ENCODE peak calls at places on chromosomes 5 and 9, in seven cellular contexts. One of them, this sample, is unnamed. For H3K4me1, the result is how much of the 10 kb centered on the place peaks cover.

GRCh38 chr5:38783011-38783551 is 62.7 kb upstream of the OSMR start:
- DNase-seq in NT2/D1: no peak
- DNase-seq in GM12878: no peak
- DNase-seq in H1: no peak
- DNase-seq in K562: no peak
- DNase-seq in SK-N-SH: no peak
- DNase-seq in HepG2: peak
- DNase-seq in this sample: no peak

GRCh38 chr5:177336112-177336511 is 15.4 kb downstream of the LMAN2 start:
- DNase-seq in NT2/D1: no peak
- DNase-seq in HepG2: peak
- DNase-seq in GM12878: no peak
- DNase-seq in H1: no peak
- DNase-seq in SK-N-SH: peak
- DNase-seq in K562: no peak
- DNase-seq in this sample: peak

GRCh38 chr9:95005276-95006141 is 279.0 kb downstream of the AOPEP start:
- DNase-seq in K562: no peak
- DNase-seq in SK-N-SH: no peak
- DNase-seq in H1: no peak
- DNase-seq in GM12878: no peak
- DNase-seq in NT2/D1: no peak
- DNase-seq in HepG2: no peak
- DNase-seq in this sample: no peak

GRCh38 chr5:850511-851006 is at the start of gene ZDHHC11:
- DNase-seq in SK-N-SH: peak
- DNase-seq in NT2/D1: no peak
- DNase-seq in HepG2: peak
- DNase-seq in GM12878: no peak
- DNase-seq in H1: peak
- DNase-seq in K562: peak
- DNase-seq in this sample: no peak

GRCh38 chr5:102666164-102666951 is 88.7 kb upstream of the PAM start:
- DNase-seq in HepG2: no peak
- DNase-seq in GM12878: no peak
- DNase-seq in NT2/D1: no peak
- DNase-seq in H1: no peak
- DNase-seq in K562: no peak
- DNase-seq in SK-N-SH: peak
- DNase-seq in this sample: no peak

GRCh38 chr5:3613726-3614125 is 18.1 kb downstream of the IRX1 start:
- DNase-seq in NT2/D1: no peak
- DNase-seq in HepG2: no peak
- DNase-seq in GM12878: no peak
- DNase-seq in H1: no peak
- DNase-seq in K562: no peak
- DNase-seq in SK-N-SH: no peak
- DNase-seq in this sample: no peak

GRCh38 chr5:103098993-103099392 is 20.9 kb downstream of the GIN1 start:
- DNase-seq in H1: no peak
- DNase-seq in HepG2: peak
- DNase-seq in SK-N-SH: no peak
- DNase-seq in NT2/D1: no peak
- DNase-seq in K562: peak
- DNase-seq in GM12878: no peak
- DNase-seq in this sample: no peak

GRCh38 chr5:75678155-75678554 is 39.1 kb downstream of the POC5 start:
- DNase-seq in SK-N-SH: no peak
- DNase-seq in HepG2: no peak
- DNase-seq in NT2/D1: no peak
- DNase-seq in K562: no peak
- DNase-seq in GM12878: no peak
- DNase-seq in H1: no peak
- DNase-seq in this sample: no peak

GRCh38 chr5:117161718-117162386 is 587.2 kb upstream of the SEMA6A start:
- DNase-seq in K562: no peak
- DNase-seq in GM12878: no peak
- DNase-seq in H1: no peak
- DNase-seq in HepG2: no peak
- DNase-seq in SK-N-SH: no peak
- DNase-seq in NT2/D1: no peak
- DNase-seq in this sample: no peak

GRCh38 chr5:81513468-81513867 is 119.5 kb upstream of the ACOT12 start:
- DNase-seq in K562: no peak
- DNase-seq in SK-N-SH: no peak
- DNase-seq in H1: no peak
- DNase-seq in GM12878: no peak
- DNase-seq in NT2/D1: no peak
- DNase-seq in HepG2: no peak
- DNase-seq in this sample: no peak

GRCh38 chr5:67636091-67636490 is 439.5 kb upstream of the CD180 start:
- DNase-seq in SK-N-SH: no peak
- DNase-seq in HepG2: no peak
- DNase-seq in H1: no peak
- DNase-seq in GM12878: no peak
- DNase-seq in K562: no peak
- DNase-seq in NT2/D1: no peak
- DNase-seq in this sample: no peak

GRCh38 chr5:102916114-102916513 is 161.0 kb downstream of the PAM start:
- DNase-seq in SK-N-SH: no peak
- DNase-seq in H1: no peak
- DNase-seq in NT2/D1: no peak
- DNase-seq in K562: no peak
- DNase-seq in GM12878: no peak
- DNase-seq in HepG2: no peak
- DNase-seq in this sample: peak

GRCh38 chr9:78565481-78565880 is 268.6 kb downstream of the PSAT1 start:
- DNase-seq in NT2/D1: no peak
- DNase-seq in GM12878: no peak
- DNase-seq in HepG2: no peak
- DNase-seq in K562: no peak
- DNase-seq in H1: no peak
- DNase-seq in SK-N-SH: no peak
- DNase-seq in this sample: no peak

GRCh38 chr9:5749306-5749705 is 83.6 kb downstream of the ERMP1 start:
- DNase-seq in H1: no peak
- DNase-seq in HepG2: no peak
- DNase-seq in GM12878: no peak
- DNase-seq in K562: no peak
- DNase-seq in SK-N-SH: no peak
- DNase-seq in NT2/D1: no peak
- DNase-seq in this sample: no peak

GRCh38 chr5:54553659-54554207 is 36.2 kb downstream of the SNX18 start:
- DNase-seq in SK-N-SH: no peak
- DNase-seq in NT2/D1: no peak
- DNase-seq in K562: no peak
- DNase-seq in GM12878: no peak
- DNase-seq in HepG2: no peak
- DNase-seq in H1: no peak
- DNase-seq in this sample: no peak

GRCh38 chr9:90142580-90142979 is 500.0 kb downstream of the DIRAS2 start:
- DNase-seq in H1: peak
- DNase-seq in K562: peak
- DNase-seq in NT2/D1: peak
- DNase-seq in SK-N-SH: peak
- DNase-seq in HepG2: peak
- DNase-seq in GM12878: no peak
- DNase-seq in this sample: peak

GRCh38 chr9:29750062-29750461 is 2176.8 kb upstream of the C9orf72 start:
- DNase-seq in H1: no peak
- DNase-seq in SK-N-SH: no peak
- DNase-seq in HepG2: no peak
- DNase-seq in GM12878: no peak
- DNase-seq in K562: no peak
- DNase-seq in NT2/D1: no peak
- DNase-seq in this sample: no peak

GRCh38 chr9:92971121-92971520 is 23.8 kb downstream of the FGD3 start:
- DNase-seq in GM12878: no peak
- DNase-seq in SK-N-SH: no peak
- DNase-seq in H1: peak
- DNase-seq in K562: no peak
- DNase-seq in HepG2: no peak
- DNase-seq in NT2/D1: no peak
- DNase-seq in this sample: no peak

GRCh38 chr9:136687721-136688223 is 515 bp upstream of the AGPAT2 start:
- DNase-seq in K562: peak
- DNase-seq in NT2/D1: no peak
- DNase-seq in SK-N-SH: no peak
- DNase-seq in H1: peak
- DNase-seq in GM12878: no peak
- DNase-seq in HepG2: no peak
- DNase-seq in this sample: no peak

GRCh38 chr5:169574147-169574646 is 9.4 kb upstream of the SPDL1 start:
- DNase-seq in HepG2: no peak
- DNase-seq in SK-N-SH: no peak
- DNase-seq in GM12878: no peak
- DNase-seq in H1: no peak
- DNase-seq in NT2/D1: no peak
- DNase-seq in K562: no peak
- DNase-seq in this sample: no peak

GRCh38 chr5:174098694-174099093 is 53.2 kb downstream of the NSG2 start:
- DNase-seq in SK-N-SH: no peak
- DNase-seq in H1: no peak
- DNase-seq in K562: no peak
- DNase-seq in GM12878: no peak
- DNase-seq in HepG2: no peak
- DNase-seq in NT2/D1: no peak
- DNase-seq in this sample: no peak

GRCh38 chr9:125330587-125330986 is 69.0 kb downstream of the GAPVD1 start:
- DNase-seq in H1: no peak
- DNase-seq in GM12878: no peak
- DNase-seq in SK-N-SH: no peak
- DNase-seq in NT2/D1: no peak
- DNase-seq in K562: no peak
- DNase-seq in HepG2: no peak
- DNase-seq in this sample: no peak

GRCh38 chr9:37760416-37761165 is 7.0 kb downstream of the TRMT10B start:
- DNase-seq in HepG2: peak
- DNase-seq in SK-N-SH: no peak
- DNase-seq in NT2/D1: no peak
- DNase-seq in H1: no peak
- DNase-seq in GM12878: no peak
- DNase-seq in K562: no peak
- DNase-seq in this sample: no peak

GRCh38 chr5:75335952-75336624 is 932 bp upstream of the HMGCR start:
- DNase-seq in K562: peak
- DNase-seq in GM12878: peak
- DNase-seq in H1: no peak
- DNase-seq in HepG2: peak
- DNase-seq in NT2/D1: no peak
- DNase-seq in SK-N-SH: peak
- DNase-seq in this sample: peak

GRCh38 chr9:79568337-79569084 is 3.3 kb upstream of the TLE4 start:
- DNase-seq in SK-N-SH: no peak
- DNase-seq in GM12878: no peak
- DNase-seq in NT2/D1: no peak
- DNase-seq in K562: no peak
- DNase-seq in HepG2: no peak
- DNase-seq in H1: no peak
- DNase-seq in this sample: no peak

GRCh38 chr9:91427873-91428272 is 4.2 kb upstream of the NFIL3 start:
- DNase-seq in GM12878: no peak
- DNase-seq in K562: no peak
- DNase-seq in HepG2: peak
- DNase-seq in H1: no peak
- DNase-seq in SK-N-SH: no peak
- DNase-seq in NT2/D1: no peak
- DNase-seq in this sample: peak
- H3K4me1 ChIP-seq in GM12878: under half
- H3K4me1 ChIP-seq in K562: under half
- H3K4me1 ChIP-seq in HepG2: under half
- H3K4me1 ChIP-seq in H1: under half
- H3K4me1 ChIP-seq in SK-N-SH: under half
- H3K4me1 ChIP-seq in NT2/D1: under half
- H3K4me1 ChIP-seq in this sample: under half

DNA sequence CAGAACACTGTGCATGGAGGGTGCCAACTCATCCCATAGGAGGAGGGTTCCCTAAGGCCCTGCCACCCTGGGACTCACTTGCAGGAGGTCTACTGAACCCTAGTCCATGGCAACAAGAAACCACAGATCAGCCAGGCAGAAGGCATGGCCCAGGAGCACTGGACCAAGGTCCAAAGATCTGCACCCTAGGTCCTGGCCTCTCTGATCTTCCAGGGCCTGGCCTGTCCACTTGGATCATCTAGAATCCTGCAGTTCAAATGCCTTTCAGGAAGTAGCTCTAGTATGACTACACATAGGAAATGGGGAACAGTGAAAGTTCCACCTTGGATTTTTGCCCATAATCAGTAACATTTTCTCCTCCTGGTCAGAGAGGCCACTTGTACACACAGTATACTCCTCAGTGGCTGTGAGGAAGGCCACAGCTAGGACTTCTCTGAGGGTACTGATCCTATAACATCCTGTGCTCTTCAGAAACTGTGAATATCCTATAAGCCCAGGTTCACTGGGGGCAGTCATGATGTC is 11.5 kb downstream of the ANXA6 start:
- DNase-seq in GM12878: no peak
- DNase-seq in SK-N-SH: no peak
- DNase-seq in HepG2: no peak
- DNase-seq in NT2/D1: no peak
- DNase-seq in H1: no peak
- DNase-seq in K562: no peak
- DNase-seq in this sample: no peak
- TF ChIP-seq YY1 in GM12878: no peak
- TF ChIP-seq YY1 in SK-N-SH: no peak
- TF ChIP-seq YY1 in HepG2: no peak
- TF ChIP-seq YY1 in NT2/D1: no peak
- TF ChIP-seq YY1 in H1: no peak
- TF ChIP-seq YY1 in K562: no peak
- TF ChIP-seq YY1 in this sample: no peak

GRCh38 chr9:134301387-134302129 is 24.7 kb upstream of the RXRA start:
- DNase-seq in GM12878: peak
- DNase-seq in H1: no peak
- DNase-seq in K562: no peak
- DNase-seq in HepG2: no peak
- DNase-seq in NT2/D1: no peak
- DNase-seq in SK-N-SH: peak
- DNase-seq in this sample: no peak
- H3K4me1 ChIP-seq in GM12878: under half
- H3K4me1 ChIP-seq in H1: under half
- H3K4me1 ChIP-seq in K562: under half
- H3K4me1 ChIP-seq in HepG2: under half
- H3K4me1 ChIP-seq in NT2/D1: under half
- H3K4me1 ChIP-seq in SK-N-SH: under half
- H3K4me1 ChIP-seq in this sample: under half

DNA sequence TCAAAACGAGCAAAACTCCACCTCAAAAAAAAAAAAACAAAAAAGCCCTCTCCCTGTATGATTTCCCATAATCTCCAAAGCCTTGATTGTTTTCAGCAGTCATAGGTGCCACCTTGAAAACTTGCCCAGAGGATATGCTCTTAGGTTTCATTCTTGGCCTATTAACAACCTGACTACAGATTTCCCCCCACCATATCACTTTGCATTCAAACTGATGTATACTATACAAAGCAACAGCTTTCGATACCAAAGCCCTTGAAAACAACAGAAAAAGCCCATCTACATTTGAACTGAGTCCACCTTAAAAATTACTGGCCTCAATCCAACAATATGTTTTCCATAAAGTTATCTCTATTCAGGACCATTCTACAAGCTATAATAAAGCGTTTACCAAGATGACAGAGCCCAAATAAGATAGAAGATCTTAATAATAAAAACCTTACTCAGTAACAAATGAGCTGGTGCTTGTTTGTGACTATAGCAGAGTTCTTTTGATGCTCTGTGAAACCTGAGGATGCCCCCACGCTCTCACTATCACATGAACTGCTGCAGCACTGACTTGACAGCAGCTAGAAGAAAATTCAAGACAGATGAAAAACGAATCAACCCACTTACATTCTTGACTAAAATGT is 44.4 kb downstream of the FNBP1 start:
- DNase-seq in SK-N-SH: peak
- DNase-seq in H1: no peak
- DNase-seq in GM12878: no peak
- DNase-seq in NT2/D1: no peak
- DNase-seq in HepG2: no peak
- DNase-seq in K562: no peak
- DNase-seq in this sample: no peak
- TF ChIP-seq YY1 in SK-N-SH: no peak
- TF ChIP-seq YY1 in H1: no peak
- TF ChIP-seq YY1 in GM12878: no peak
- TF ChIP-seq YY1 in NT2/D1: no peak
- TF ChIP-seq YY1 in HepG2: no peak
- TF ChIP-seq YY1 in K562: no peak
- TF ChIP-seq YY1 in this sample: no peak

This sample was measured in HCT116.